ENCODE peak calls at places on chromosomes 5 and 9, in five cellular contexts. G, K, E, B and M are unnamed samples.

GRCh38 chr9:135980926-135981630 is 19.9 kb upstream of the UBAC1 start:
- DNase-seq in G (no peak), K (no peak), E (no peak), B (no peak), M (no peak)

GRCh38 chr9:112493738-112494137 is 7.1 kb downstream of the KIAA1958 start:
- DNase-seq in G (no peak), K (peak; percentile 78), E (no peak), B (no peak), M (no peak)

GRCh38 chr5:168529361-168530234 is 493 bp downstream of the FBLL1 start:
- DNase-seq in G (no peak), K (no peak), E (no peak), B (no peak), M (no peak)

GRCh38 chr5:68239485-68239884 is 23.9 kb downstream of the PIK3R1 start:
- DNase-seq in G (peak; percentile 69), K (peak; percentile 91), E (peak; percentile 74), B (peak; percentile 92), M (no peak)

GRCh38 chr9:34256104-34256503 is 73.0 kb downstream of the KIF24 start:
- DNase-seq in G (no peak), K (no peak), E (no peak), B (no peak), M (no peak)

GRCh38 chr5:170059221-170059620 is 46.5 kb upstream of the FOXI1 start:
- DNase-seq in G (no peak), K (no peak), E (no peak), B (no peak), M (no peak)

GRCh38 chr9:134707031-134707680 is 65.6 kb downstream of the COL5A1 start:
- DNase-seq in G (peak; percentile 29), K (peak; percentile 62), E (no peak), B (peak; percentile 93), M (no peak)

GRCh38 chr9:73869261-73869660 is 627.9 kb upstream of the RORB start:
- DNase-seq in G (no peak), K (peak; percentile 82), E (no peak), B (no peak), M (peak; percentile 68)

GRCh38 chr5:126456217-126456616 is 33.0 kb downstream of the GRAMD2B start:
- DNase-seq in G (no peak), K (no peak), E (no peak), B (no peak), M (no peak)

GRCh38 chr9:78115073-78115472 is 83.5 kb upstream of the GNAQ start:
- DNase-seq in G (no peak), K (no peak), E (no peak), B (no peak), M (no peak)

GRCh38 chr9:125649315-125649714 is 57.7 kb downstream of the MAPKAP1 start:
- DNase-seq in G (no peak), K (peak; percentile 88), E (no peak), B (no peak), M (peak; percentile 73)

GRCh38 chr5:96703384-96703910 is 41.3 kb downstream of the CAST start:
- DNase-seq in G (no peak), K (no peak), E (no peak), B (no peak), M (peak; percentile 82)

GRCh38 chr9:108953983-108954574 is 19.9 kb downstream of the ABITRAM start:
- DNase-seq in G (no peak), K (peak; percentile 51), E (no peak), B (no peak), M (no peak)

GRCh38 chr9:30243467-30243866 is 2141.0 kb upstream of the ACO1 start:
- DNase-seq in G (no peak), K (no peak), E (no peak), B (no peak), M (no peak)

GRCh38 chr5:53011233-53011632 is 22.1 kb downstream of the ITGA2 start:
- DNase-seq in G (no peak), K (no peak), E (no peak), B (no peak), M (no peak)

GRCh38 chr9:14752271-14752670 is 29.7 kb upstream of the CER1 start:
- DNase-seq in G (no peak), K (no peak), E (no peak), B (no peak), M (no peak)

GRCh38 chr5:180609817-180610550 is 18.7 kb upstream of the SCGB3A1 start:
- DNase-seq in G (no peak), K (no peak), E (no peak), B (no peak), M (no peak)

GRCh38 chr9:37283730-37284235 is 138.7 kb upstream of the GRHPR start:
- DNase-seq in G (no peak), K (peak; percentile 80), E (no peak), B (no peak), M (no peak)

GRCh38 chr5:160312139-160312959 is at the start of gene CCNJL:
- DNase-seq in G (peak; percentile 36), K (peak; percentile 25), E (peak; percentile 74), B (peak; percentile 82), M (peak; percentile 80)

DNA sequence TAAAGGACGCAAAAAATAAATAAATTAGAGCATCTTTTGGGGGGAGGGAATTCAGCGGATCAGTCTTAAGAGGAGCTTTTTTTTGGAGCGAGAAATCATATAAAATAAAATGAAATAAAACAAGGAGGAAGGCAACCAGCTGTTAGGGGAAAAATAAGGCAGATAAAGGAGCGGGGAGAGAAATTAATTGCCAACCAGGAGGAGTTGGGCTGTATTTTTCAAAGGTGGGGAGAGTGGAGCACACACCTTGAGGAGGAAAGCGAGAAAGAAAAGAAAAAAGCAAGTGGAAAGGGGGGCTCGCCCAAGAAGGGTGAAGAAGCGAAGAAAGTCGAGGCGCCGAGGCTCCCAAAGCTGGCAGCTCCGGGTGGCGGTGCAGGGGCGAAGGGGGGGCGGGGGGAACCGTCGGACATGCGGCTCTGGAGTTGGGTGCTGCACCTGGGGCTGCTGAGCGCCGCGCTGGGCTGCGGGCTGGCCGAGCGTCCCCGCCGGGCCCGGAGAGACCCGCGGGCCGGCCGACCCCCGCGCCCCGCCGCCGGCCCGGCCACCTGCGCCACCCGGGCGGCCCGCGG is at the start of gene PAPPA:
- DNase-seq in G (no peak), K (no peak), E (no peak), B (no peak), M (no peak)
- H3K4me3 ChIP-seq in G (peak within 1 kb of the TSS; percentile 52), K (peak within 1 kb of the TSS; percentile 74), E (peak within 1 kb of the TSS; percentile 57), B (peak within 1 kb of the TSS; percentile 75), M (peak within 1 kb of the TSS; percentile 38)

DNA sequence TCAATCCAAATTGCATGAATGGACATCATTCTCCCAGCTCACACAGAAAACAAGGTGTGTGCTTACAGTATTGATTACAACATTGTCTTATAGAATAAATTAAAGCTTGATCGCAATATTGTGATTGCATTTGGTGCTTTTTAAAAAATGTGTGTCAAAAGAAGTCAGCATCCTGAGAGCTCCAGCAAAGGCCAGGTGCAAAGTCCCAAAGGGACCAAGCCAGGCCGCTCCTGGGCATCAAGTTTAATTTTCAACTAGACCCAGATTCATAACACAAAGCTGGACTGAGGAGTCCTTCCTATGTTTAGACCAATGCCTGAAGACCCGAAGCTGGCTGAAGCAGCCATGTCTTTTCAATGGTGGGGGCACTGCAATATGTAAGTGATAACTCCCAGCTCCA is 295.6 kb downstream of the IRX2 start:
- DNase-seq in G (no peak), K (no peak), E (no peak), B (no peak), M (no peak)
- H3K9me3 ChIP-seq in G (no peaks in the 10 kb centered on the region), K (peaks cover 7% of the 10 kb centered on the region), E (no peaks in the 10 kb centered on the region), B (no peaks in the 10 kb centered on the region), M (peaks cover 3% of the 10 kb centered on the region)

GRCh38 chr5:34001231-34001935 is 6.5 kb downstream of the AMACR start:
- DNase-seq in G (no peak), K (peak; percentile 64), E (peak; percentile 70), B (no peak), M (no peak)

GRCh38 chr5:33994845-33995244 is 10.4 kb upstream of the SLC45A2 start:
- DNase-seq in G (no peak), K (peak; percentile 45), E (no peak), B (no peak), M (no peak)

GRCh38 chr5:33992864-33993263 is 8.4 kb upstream of the SLC45A2 start:
- DNase-seq in G (no peak), K (no peak), E (no peak), B (no peak), M (no peak)

GRCh38 chr5:33999986-34000385 is 7.9 kb downstream of the AMACR start:
- DNase-seq in G (no peak), K (no peak), E (no peak), B (no peak), M (no peak)

DNA sequence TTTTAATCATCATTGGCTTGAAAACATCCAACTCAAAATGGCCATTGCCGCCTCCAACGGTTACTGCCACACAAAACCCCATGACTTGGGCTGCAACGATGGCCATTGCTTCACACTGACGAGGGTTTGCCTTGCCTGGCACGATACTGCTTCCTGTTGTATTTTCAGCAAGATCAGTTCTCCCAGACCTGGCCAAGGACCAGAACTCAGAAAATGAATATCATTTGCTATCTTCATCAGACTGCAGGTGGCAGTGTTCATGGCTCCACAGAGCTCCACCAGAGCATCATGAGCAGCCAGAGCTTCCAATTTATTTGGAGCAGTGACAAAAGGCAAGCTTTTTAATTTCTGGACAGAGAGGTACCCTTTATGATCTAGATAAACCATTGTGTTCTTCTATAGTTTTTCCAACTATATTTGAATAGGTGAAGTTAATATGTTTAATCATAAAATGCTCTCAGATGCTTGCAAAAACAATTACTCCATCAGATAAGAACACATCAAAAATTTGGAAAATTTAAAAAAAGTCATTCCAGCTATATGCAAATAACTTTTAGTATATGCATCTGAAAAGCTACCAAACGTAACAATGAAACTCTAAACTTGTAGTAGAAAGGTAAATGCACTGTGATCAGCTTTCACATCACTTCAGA is 10.4 kb downstream of the AMACR start:
- DNase-seq in G (peak; percentile 35), K (peak; percentile 72), E (peak; percentile 57), B (peak; percentile 78), M (no peak)
- TF ChIP-seq CTCF in G (peak; percentile 40), K (peak; percentile 80), E (peak; percentile 61), B (peak; percentile 70), M (peak; percentile 90)

GRCh38 chr5:150782850-150783249 is 4.3 kb downstream of the SMIM3 start:
- DNase-seq in G (no peak), K (no peak), E (no peak), B (no peak), M (no peak)
- H3K4me3 ChIP-seq in G (no peak overlapping the region), K (no peak overlapping the region), E (no peak overlapping the region), B (no peak overlapping the region), M (no peak overlapping the region)

GRCh38 chr5:3323144-3323543 is 272.5 kb upstream of the IRX1 start:
- DNase-seq in G (no peak), K (no peak), E (no peak), B (no peak), M (no peak)
- H3K9me3 ChIP-seq in G (no peaks in the 10 kb centered on the region), K (peaks cover 13% of the 10 kb centered on the region), E (no peaks in the 10 kb centered on the region), B (no peaks in the 10 kb centered on the region), M (no peaks in the 10 kb centered on the region)